ENCODE peak calls at places on chromosome 4, in four cellular contexts. T is suprapubic skin, U is transverse colon, B is H1. X is an unnamed sample.

GRCh38 chr4:73127839-73128448 is 58.4 kb upstream of the COX18 start:
- DNase-seq in U (no peak), B (no peak), T (no peak), X (no peak)

GRCh38 chr4:139866270-139866962 is 200.8 kb downstream of the MGST2 start:
- DNase-seq in T (no peak), B (no peak), U (no peak), X (no peak)

GRCh38 chr4:40462326-40462725 is 127.2 kb downstream of the CHRNA9 start:
- DNase-seq in B (no peak), T (no peak), U (no peak), X (no peak)

GRCh38 chr4:7430368-7430964 is 4.3 kb downstream of the PSAPL1 start:
- DNase-seq in T (peak; percentile 72), B (peak; percentile 21), U (no peak), X (peak; percentile 50)

GRCh38 chr4:117227925-117228324 is 142.5 kb upstream of the TRAM1L1 start:
- DNase-seq in B (no peak), T (no peak), U (no peak), X (no peak)

GRCh38 chr4:113618205-113618604 is 143.3 kb downstream of the CAMK2D start:
- DNase-seq in B (no peak), U (no peak), T (no peak), X (no peak)

GRCh38 chr4:92791876-92792490 is 488.2 kb downstream of the GRID2 start:
- DNase-seq in T (no peak), B (no peak), U (no peak), X (no peak)

GRCh38 chr4:73709461-73710033 is 30.8 kb upstream of the CXCL8 start:
- DNase-seq in B (no peak), U (no peak), T (no peak), X (no peak)

GRCh38 chr4:8497762-8498161 is 57.2 kb downstream of the TRMT44 start:
- DNase-seq in U (no peak), B (no peak), T (no peak), X (no peak)

GRCh38 chr4:45971108-45971507 is 152.7 kb downstream of the GABRG1 start:
- DNase-seq in T (no peak), U (no peak), B (no peak), X (no peak)

GRCh38 chr4:48141048-48141447 is 7.0 kb upstream of the TXK start:
- DNase-seq in B (no peak), U (no peak), T (no peak), X (no peak)

GRCh38 chr4:48139688-48140087 is 5.6 kb upstream of the TXK start:
- DNase-seq in B (no peak), U (no peak), T (no peak), X (no peak)

GRCh38 chr4:48137766-48138349 is 3.8 kb upstream of the TXK start:
- DNase-seq in B (no peak), T (no peak), U (no peak), X (no peak)

GRCh38 chr4:48138511-48138910 is 4.5 kb upstream of the TXK start:
- DNase-seq in B (no peak), U (no peak), T (no peak), X (no peak)

DNA sequence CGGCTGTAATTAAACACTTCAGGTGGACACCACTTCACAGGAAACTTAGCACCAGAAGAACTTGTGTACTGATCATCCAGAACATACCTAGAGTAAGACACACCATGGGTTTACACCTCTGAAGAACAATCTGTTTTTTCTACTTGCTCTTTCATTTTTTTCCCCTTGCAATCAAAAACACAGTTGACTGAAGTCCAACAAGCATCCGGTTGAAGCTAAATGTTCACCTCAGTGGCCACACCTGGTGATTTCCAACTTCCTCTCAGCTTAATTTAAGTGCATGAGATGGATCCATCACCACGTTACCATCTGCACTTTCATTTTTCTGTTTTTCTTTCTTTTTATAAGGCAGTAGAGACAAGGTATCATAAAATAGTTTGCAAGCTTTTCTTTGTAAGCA is 4.9 kb upstream of the TXK start:
- DNase-seq in T (no peak), B (no peak), U (no peak), X (no peak)
- H3K27ac ChIP-seq in T (no peak overlapping the region), B (no peak overlapping the region), U (peak overlapping the region; percentile 43), X (no peak overlapping the region)

GRCh38 chr4:78669453-78669852 is 106.7 kb upstream of the BMP2K start:
- DNase-seq in B (no peak), U (no peak), T (no peak), X (no peak)
- TF ChIP-seq CTCF in B (no peak), U (no peak), T (no peak), X (no peak)

GRCh38 chr4:57114973-57115372 is 4.8 kb upstream of the IGFBP7 start:
- DNase-seq in B (no peak), U (no peak), T (no peak), X (no peak)
- TF ChIP-seq POLR2AphosphoS5 in B (no peak), U (no peak), T (no peak), X (no peak)

GRCh38 chr4:3771167-3771809 is 5.1 kb downstream of the ADRA2C start:
- DNase-seq in U (no peak), B (no peak), T (no peak), X (no peak)

GRCh38 chr4:3771932-3772495 is 5.8 kb downstream of the ADRA2C start:
- DNase-seq in T (no peak), B (no peak), U (no peak), X (no peak)

GRCh38 chr4:3774253-3774883 is 8.2 kb downstream of the ADRA2C start:
- DNase-seq in U (no peak), T (no peak), B (no peak), X (no peak)

GRCh38 chr4:3773552-3774001 is 7.4 kb downstream of the ADRA2C start:
- DNase-seq in T (no peak), B (no peak), U (no peak), X (peak; percentile 23)

GRCh38 chr4:3772632-3773031 is 6.4 kb downstream of the ADRA2C start:
- DNase-seq in T (no peak), B (no peak), U (no peak), X (no peak)
- H3K27ac ChIP-seq in T (no peak overlapping the region), B (no peak overlapping the region), U (no peak overlapping the region), X (no peak overlapping the region)

DNA sequence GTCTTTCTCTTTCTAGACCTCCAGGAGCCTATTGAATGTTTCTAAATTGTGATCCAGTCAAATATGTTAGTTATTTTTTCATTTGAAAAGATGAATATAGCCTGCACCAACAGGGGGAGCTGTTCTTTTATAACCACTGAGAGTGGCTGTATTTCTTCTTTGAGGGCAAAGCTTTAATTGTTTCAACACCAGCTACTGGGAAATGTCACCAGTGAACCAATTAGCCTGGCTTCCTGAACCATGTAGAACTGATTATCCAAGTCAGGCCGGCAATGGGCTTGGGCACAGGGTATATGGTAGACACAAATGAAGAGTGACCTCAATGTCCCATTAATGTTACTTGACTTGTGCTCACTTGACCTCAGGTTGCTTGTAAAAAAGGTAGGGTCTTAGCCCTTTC is 4.8 kb upstream of the DAPP1 start:
- DNase-seq in U (peak; percentile 45), T (no peak), B (no peak), X (no peak)
- TF ChIP-seq CTCF in U (peak; percentile 61), T (peak; percentile 27), B (no peak), X (no peak)

DNA sequence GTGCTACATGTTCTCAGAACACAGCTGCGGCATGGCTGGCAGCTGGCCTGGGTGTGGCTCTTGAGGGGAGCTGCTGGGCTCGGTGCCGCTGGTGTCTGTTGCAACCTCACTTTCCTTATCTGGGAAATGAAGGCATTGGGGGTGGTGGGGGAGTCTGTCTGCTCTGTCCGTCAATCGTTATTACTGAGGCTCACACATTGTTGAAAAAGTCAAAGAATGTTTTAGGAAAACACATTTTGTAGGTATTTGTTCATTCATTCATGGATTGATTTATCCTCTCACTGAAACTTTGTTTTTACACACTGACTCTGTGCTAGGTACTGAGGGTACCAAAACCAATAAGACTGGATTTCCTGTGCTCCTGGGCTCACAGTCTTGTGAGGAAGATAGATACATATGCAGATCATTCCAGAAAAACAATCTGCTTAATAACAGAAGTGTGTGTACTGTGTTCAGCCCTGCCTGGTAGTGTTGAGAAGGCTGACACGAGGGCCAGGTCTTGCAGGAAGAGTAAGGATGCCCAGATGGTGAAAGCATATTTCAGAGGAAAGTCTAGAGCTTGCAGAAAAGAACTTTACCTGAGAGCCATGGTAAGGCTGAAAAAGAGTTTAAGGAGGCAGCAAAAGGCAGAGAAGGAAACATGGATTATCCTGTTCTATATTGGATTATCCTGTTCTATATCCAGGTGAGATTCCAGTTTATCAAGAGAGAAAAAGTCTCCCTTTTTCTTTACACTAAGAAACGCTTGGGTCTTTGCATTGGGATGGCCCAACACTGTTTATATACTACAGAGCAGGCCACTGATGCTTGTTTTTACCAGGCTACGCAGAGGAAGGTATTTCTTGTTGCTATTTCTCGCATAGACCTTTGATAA is 217.8 kb downstream of the PTTG2 start:
- DNase-seq in U (peak; percentile 81), B (no peak), T (peak; percentile 91), X (no peak)
- TF ChIP-seq POLR2AphosphoS5 in U (peak; percentile 43), B (no peak), T (no peak), X (no peak)

DNA sequence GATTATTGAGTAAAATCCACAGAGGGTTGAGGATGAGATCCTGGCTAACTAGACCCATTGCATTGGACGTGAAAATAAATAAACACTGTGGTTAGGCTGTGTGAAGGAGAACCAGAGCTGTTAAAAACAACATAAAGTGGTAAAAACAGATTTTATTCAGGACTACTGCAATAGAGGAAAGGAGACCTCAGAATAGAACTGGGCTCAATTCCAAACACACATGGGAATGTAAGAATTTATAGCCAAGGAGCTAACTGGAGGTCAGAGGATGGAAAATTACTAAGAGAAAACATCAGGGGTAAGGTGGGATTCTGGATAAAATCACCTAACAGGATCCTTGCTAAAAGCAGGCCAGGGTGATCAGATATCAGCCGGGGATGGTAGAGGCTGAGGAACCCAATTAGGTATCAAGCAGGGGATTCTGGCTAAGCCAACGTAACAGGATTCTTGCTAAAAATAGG is 112.4 kb downstream of the RNF150 start:
- DNase-seq in T (no peak), B (no peak), U (no peak), X (no peak)
- H3K27ac ChIP-seq in T (no peak overlapping the region), B (no peak overlapping the region), U (peak overlapping the region; percentile 42), X (peak overlapping the region; percentile 28)

X was measured in breast epithelium.